ENCODE peak calls at places on chromosomes 16 and 17, in five cellular contexts. O, T, X, E and G are unnamed samples.

GRCh38 chr17:5508855-5509254 is 22.5 kb downstream of the MIS12 start:
- ATAC-seq in O (no peak), T (no peak), X (no peak), E (no peak), G (no peak)

GRCh38 chr17:49910858-49911204 is 58.2 kb upstream of the DLX4 start:
- ATAC-seq in O (no peak), T (no peak), X (no peak), E (no peak), G (no peak)

GRCh38 chr17:56653877-56654276 is 60.4 kb downstream of the NOG start:
- ATAC-seq in O (no peak), T (peak), X (peak), E (peak), G (peak)

GRCh38 chr16:20866161-20866772 is 33.9 kb downstream of the DCUN1D3 start:
- ATAC-seq in O (peak), T (peak), X (peak), E (no peak), G (peak)

GRCh38 chr17:75878174-75878998 is at the start of gene TRIM47:
- ATAC-seq in O (peak), T (peak), X (peak), E (no peak), G (peak)

GRCh38 chr16:83137326-83137770 is 510.6 kb downstream of the CDH13 start:
- ATAC-seq in O (peak), T (peak), X (no peak), E (peak), G (peak)

GRCh38 chr16:11966173-11966572 is 1.2 kb downstream of the TNFRSF17 start:
- ATAC-seq in O (no peak), T (no peak), X (no peak), E (no peak), G (no peak)

GRCh38 chr17:3857261-3858105 is 11.4 kb upstream of the NCBP3 start:
- ATAC-seq in O (no peak), T (peak), X (no peak), E (no peak), G (no peak)

GRCh38 chr17:72520665-72521303 is 400.0 kb downstream of the SOX9 start:
- ATAC-seq in O (no peak), T (no peak), X (no peak), E (no peak), G (no peak)

GRCh38 chr17:69228576-69228975 is at the start of gene ABCA10:
- ATAC-seq in O (peak), T (no peak), X (no peak), E (no peak), G (no peak)

GRCh38 chr16:17205279-17206139 is 265.3 kb downstream of the XYLT1 start:
- ATAC-seq in O (no peak), T (no peak), X (no peak), E (no peak), G (no peak)

GRCh38 chr16:4743217-4743897 is 9.0 kb downstream of the DNAAF8 start:
- ATAC-seq in O (no peak), T (peak), X (peak), E (no peak), G (no peak)

GRCh38 chr17:70478883-70479282 is 309.6 kb downstream of the KCNJ2 start:
- ATAC-seq in O (peak), T (no peak), X (no peak), E (no peak), G (no peak)

GRCh38 chr17:45320931-45321461 is 4.2 kb upstream of the MAP3K14 start:
- ATAC-seq in O (peak), T (peak), X (no peak), E (no peak), G (peak)

GRCh38 chr16:10577305-10578202 is 2.8 kb downstream of the EMP2 start:
- ATAC-seq in O (peak), T (no peak), X (no peak), E (no peak), G (no peak)

GRCh38 chr16:55621771-55622170 is 34.0 kb upstream of the SLC6A2 start:
- ATAC-seq in O (no peak), T (no peak), X (no peak), E (no peak), G (no peak)

GRCh38 chr17:7552621-7553051 is 3.8 kb downstream of the TNFSF12 start:
- ATAC-seq in O (peak), T (no peak), X (no peak), E (peak), G (peak)

GRCh38 chr16:35552763-35553162 is 2093.4 kb downstream of the TP53TG3F start:
- ATAC-seq in O (no peak), T (no peak), X (no peak), E (no peak), G (no peak)

GRCh38 chr16:79415983-79416641 is 184.4 kb downstream of the MAF start:
- ATAC-seq in O (no peak), T (no peak), X (no peak), E (no peak), G (peak)